ENCODE peak calls at places on chromosome 21, in seven cellular contexts. T is Peyer's patch, E is ovary, O is mucosa of descending colon, Z is SJSA1, P is fibroblast of lung, N is Karpas-422. M is an unnamed sample.

GRCh38 chr21:27275294-27275927 is 308.5 kb upstream of the ADAMTS5 start:
- DNase-seq in O (no peak), P (peak; percentile 76), T (no peak), E (no peak), N (no peak), Z (no peak), M (peak; percentile 54)

GRCh38 chr21:43303240-43304178 is 123.4 kb downstream of the SIK1 start:
- DNase-seq in Z (no peak), T (no peak), O (no peak), E (no peak), N (peak; percentile 86), P (no peak), M (no peak)

GRCh38 chr21:37855568-37856391 is 60.5 kb downstream of the KCNJ6 start:
- DNase-seq in O (no peak), Z (peak; percentile 75), T (no peak), E (no peak), P (peak; percentile 90), N (no peak), M (peak; percentile 76)

GRCh38 chr21:38310619-38311018 is 53.8 kb downstream of the KCNJ15 start:
- DNase-seq in T (no peak), Z (no peak), E (no peak), O (no peak), N (no peak), P (peak; percentile 52), M (peak; percentile 66)

GRCh38 chr21:16169810-16170209 is 440.0 kb downstream of the USP25 start:
- DNase-seq in Z (no peak), T (no peak), P (no peak), E (no peak), N (no peak), O (no peak), M (no peak)

GRCh38 chr21:16587141-16587570 is 857.4 kb downstream of the USP25 start:
- DNase-seq in E (peak; percentile 32), O (peak; percentile 51), T (no peak), P (peak; percentile 82), N (no peak), Z (no peak), M (peak; percentile 59)

GRCh38 chr21:31220567-31220966 is 123.5 kb downstream of the TIAM1 start:
- DNase-seq in N (no peak), T (no peak), Z (no peak), O (no peak), E (no peak), P (peak; percentile 20), M (peak; percentile 47)

GRCh38 chr21:38955495-38955894 is 149.8 kb downstream of the ETS2 start:
- DNase-seq in O (peak; percentile 50), P (peak; percentile 75), N (no peak), Z (no peak), T (no peak), E (no peak), M (no peak)

DNA sequence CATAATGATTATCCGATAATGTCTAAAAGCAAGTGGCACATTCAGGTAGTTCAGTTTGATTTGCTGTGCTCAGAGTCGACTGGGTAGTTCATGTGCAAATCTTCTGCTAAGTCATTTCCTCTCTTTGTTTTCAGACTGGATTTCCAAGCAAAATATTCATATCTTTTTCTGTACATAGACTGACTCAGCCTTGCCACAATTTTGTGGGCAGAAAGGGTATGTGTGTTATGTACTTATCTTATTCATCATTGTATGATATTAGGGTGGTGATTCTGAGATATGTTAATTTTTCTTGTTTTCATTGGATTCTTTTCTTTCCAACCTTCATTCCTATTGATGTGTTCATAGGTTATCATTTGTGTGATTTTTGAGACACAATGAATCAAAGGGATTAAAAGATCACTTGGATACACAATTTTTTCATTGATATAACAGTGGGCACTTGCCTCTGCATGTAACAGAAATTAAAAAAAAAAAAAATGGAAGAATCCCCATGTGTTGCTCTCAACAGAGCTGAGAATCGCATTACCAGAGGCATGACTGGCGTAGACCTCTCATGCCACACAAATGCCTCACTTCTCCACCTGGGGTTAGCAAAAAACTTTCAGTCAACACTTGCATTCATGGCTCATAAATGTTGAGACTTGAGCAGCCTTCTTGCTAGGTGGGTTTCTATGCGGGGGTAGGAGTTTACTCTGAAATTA is 355.5 kb downstream of the LTN1 start:
- DNase-seq in P (peak; percentile 98), T (no peak), N (peak; percentile 22), Z (peak; percentile 70), O (no peak), E (no peak), M (peak; percentile 77)
- H3K4me1 ChIP-seq in P (peaks cover 18% of the 10 kb centered on the region), T (no peaks in the 10 kb centered on the region), N (no peaks in the 10 kb centered on the region), Z (peaks cover 50% of the 10 kb centered on the region), O (no peaks in the 10 kb centered on the region), E (peaks cover 4% of the 10 kb centered on the region), M (peaks cover 66% of the 10 kb centered on the region)

GRCh38 chr21:46538851-46539666 is 65.8 kb downstream of the S100B start:
- DNase-seq in N (no peak), P (no peak), O (no peak), T (no peak), Z (no peak), E (no peak), M (no peak)
- H3K4me1 ChIP-seq in N (no peaks in the 10 kb centered on the region), P (no peaks in the 10 kb centered on the region), O (no peaks in the 10 kb centered on the region), T (no peaks in the 10 kb centered on the region), Z (no peaks in the 10 kb centered on the region), E (no peaks in the 10 kb centered on the region), M (no peaks in the 10 kb centered on the region)

GRCh38 chr21:44942566-44942965 is 2.7 kb downstream of the SLX9 start:
- DNase-seq in N (no peak), E (no peak), Z (no peak), P (no peak), O (peak; percentile 33), T (no peak), M (no peak)

GRCh38 chr21:44946254-44947041 is 6.6 kb downstream of the SLX9 start:
- DNase-seq in O (peak; percentile 23), Z (no peak), T (no peak), N (no peak), E (no peak), P (no peak), M (no peak)

GRCh38 chr21:44943005-44943685 is 3.3 kb downstream of the SLX9 start:
- DNase-seq in P (no peak), O (peak; percentile 22), Z (no peak), T (no peak), N (no peak), E (no peak), M (no peak)

GRCh38 chr21:44943686-44944550 is 4.1 kb downstream of the SLX9 start:
- DNase-seq in Z (no peak), P (no peak), N (no peak), T (no peak), E (no peak), O (peak; percentile 19), M (no peak)

DNA sequence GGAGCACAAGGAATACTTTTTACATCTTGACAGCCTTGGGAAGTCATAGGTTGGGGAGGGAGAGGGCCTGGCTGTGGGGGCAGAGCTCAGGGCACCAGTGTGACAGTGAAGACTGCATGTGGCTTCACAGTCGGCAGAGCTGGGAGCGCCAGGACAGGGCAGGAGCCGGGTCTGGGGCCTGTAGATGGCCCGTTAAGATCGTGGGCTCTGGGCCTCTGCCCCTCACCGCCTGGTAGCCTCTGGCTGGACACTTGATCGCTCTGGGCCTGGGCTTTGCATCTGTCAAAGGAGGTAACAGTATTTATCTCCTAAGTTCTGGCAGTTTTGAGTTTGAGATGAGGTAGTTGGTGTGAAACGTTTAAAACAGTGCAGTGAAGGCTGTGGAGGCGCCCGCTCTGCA is 4.8 kb downstream of the SLX9 start:
- DNase-seq in P (no peak), O (peak; percentile 15), N (no peak), E (no peak), Z (no peak), T (no peak), M (no peak)
- H3K4me1 ChIP-seq in P (peaks cover 2% of the 10 kb centered on the region), O (peaks cover 30% of the 10 kb centered on the region), N (peaks cover 18% of the 10 kb centered on the region), E (peaks cover 2% of the 10 kb centered on the region), Z (peaks cover 12% of the 10 kb centered on the region), T (peaks cover 23% of the 10 kb centered on the region), M (peaks cover 15% of the 10 kb centered on the region)

GRCh38 chr21:17780539-17780938 is 38.6 kb downstream of the C21orf91 start:
- DNase-seq in P (peak; percentile 8), T (no peak), E (no peak), O (no peak), N (no peak), Z (no peak), M (no peak)
- H3K4me1 ChIP-seq in P (no peaks in the 10 kb centered on the region), T (no peaks in the 10 kb centered on the region), E (no peaks in the 10 kb centered on the region), O (no peaks in the 10 kb centered on the region), N (peaks cover 51% of the 10 kb centered on the region), Z (no peaks in the 10 kb centered on the region), M (peaks cover 5% of the 10 kb centered on the region)

GRCh38 chr21:29508311-29508710 is 209.6 kb downstream of the BACH1 start:
- DNase-seq in N (no peak), P (no peak), E (no peak), O (no peak), T (no peak), Z (no peak), M (no peak)
- H3K4me1 ChIP-seq in N (no peaks in the 10 kb centered on the region), P (no peaks in the 10 kb centered on the region), E (no peaks in the 10 kb centered on the region), O (no peaks in the 10 kb centered on the region), T (no peaks in the 10 kb centered on the region), Z (no peaks in the 10 kb centered on the region), M (no peaks in the 10 kb centered on the region)

GRCh38 chr21:44930543-44930981 is 9.3 kb upstream of the SLX9 start:
- DNase-seq in T (peak; percentile 77), E (no peak), P (no peak), N (peak; percentile 96), O (peak; percentile 53), Z (no peak), M (peak; percentile 30)

GRCh38 chr21:44931137-44931500 is 8.7 kb upstream of the SLX9 start:
- DNase-seq in N (peak; percentile 98), P (no peak), E (no peak), O (no peak), Z (no peak), T (peak; percentile 79), M (peak; percentile 47)

GRCh38 chr21:44927587-44928461 is 7.1 kb upstream of the ITGB2 start:
- DNase-seq in T (peak; percentile 86), N (peak; percentile 98), E (no peak), Z (peak; percentile 97), O (peak; percentile 68), P (peak; percentile 72), M (peak; percentile 65)

GRCh38 chr21:44929799-44930542 is 9.3 kb upstream of the ITGB2 start:
- DNase-seq in Z (no peak), P (no peak), O (no peak), T (no peak), N (peak; percentile 75), E (no peak), M (no peak)

DNA sequence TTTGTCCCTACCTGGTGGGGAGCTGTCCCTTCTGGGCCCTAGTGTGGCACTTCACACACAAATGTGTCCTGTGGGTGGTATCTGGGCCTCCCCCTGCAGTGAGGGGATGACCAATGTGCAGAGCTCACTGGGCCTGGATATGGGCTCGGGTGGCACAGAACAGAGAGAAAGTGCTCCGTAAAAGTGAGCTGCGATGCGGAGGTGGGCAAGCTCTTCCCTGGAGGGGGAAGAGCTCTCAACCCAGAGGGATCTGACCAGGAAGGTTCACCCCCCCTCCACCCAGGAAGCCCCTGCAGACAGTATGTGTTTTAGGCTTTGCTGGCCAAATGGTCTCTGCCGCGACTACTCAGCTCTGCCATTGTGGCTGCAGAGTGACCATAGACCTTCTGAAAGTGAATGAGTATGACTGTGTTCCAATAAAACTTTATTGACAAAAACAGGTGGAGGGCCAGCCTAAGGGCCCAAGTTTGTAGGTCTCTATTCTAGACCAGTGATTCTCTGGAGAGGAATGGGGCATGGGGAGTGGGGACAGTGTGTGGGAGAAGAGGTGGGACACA is 8.6 kb upstream of the ITGB2 start:
- DNase-seq in E (no peak), P (no peak), T (no peak), Z (no peak), O (no peak), N (peak; percentile 75), M (no peak)
- H3K4me1 ChIP-seq in E (no peaks in the 10 kb centered on the region), P (peaks cover 14% of the 10 kb centered on the region), T (peaks cover 27% of the 10 kb centered on the region), Z (peaks cover 83% of the 10 kb centered on the region), O (peaks cover 14% of the 10 kb centered on the region), N (peaks cover 91% of the 10 kb centered on the region), M (peaks cover 53% of the 10 kb centered on the region)